ENCODE peak calls at places on chromosomes 3 and 15, in seven cellular contexts. H is A549, P is HCT116, R is K562, U is GM12878, T is IMR-90, Q is HepG2. K is an unnamed sample.

GRCh38 chr3:44924102-44925084 is 50.0 kb downstream of the TGM4 start:
- DNase-seq in T (peak; percentile 56), P (no peak), R (no peak), H (no peak), U (no peak), Q (no peak), K (no peak)

GRCh38 chr3:173066044-173066679 is 74.9 kb downstream of the SPATA16 start:
- DNase-seq in H (no peak), Q (no peak), U (no peak), R (no peak), T (peak; percentile 11), P (no peak), K (no peak)

GRCh38 chr15:66653852-66654251 is 48.2 kb upstream of the SMAD6 start:
- DNase-seq in T (no peak), P (no peak), Q (no peak), R (no peak), U (no peak), H (no peak), K (no peak)

GRCh38 chr3:157078131-157078835 is 81.7 kb downstream of the CCNL1 start:
- DNase-seq in P (no peak), U (no peak), R (no peak), H (no peak), Q (no peak), T (peak; percentile 56), K (no peak)

GRCh38 chr15:81309647-81310460 is 14.1 kb downstream of the STARD5 start:
- DNase-seq in R (no peak), U (no peak), H (no peak), P (no peak), T (no peak), Q (no peak), K (no peak)

GRCh38 chr15:74245342-74245931 is 9.3 kb downstream of the CCDC33 start:
- DNase-seq in U (no peak), H (no peak), R (peak; percentile 31), T (no peak), Q (no peak), P (no peak), K (no peak)

GRCh38 chr3:193943200-193943599 is 192.7 kb upstream of the HES1 start:
- DNase-seq in R (no peak), H (no peak), U (no peak), Q (peak; percentile 5), P (no peak), T (no peak), K (no peak)

GRCh38 chr3:129505341-129505740 is 23.1 kb upstream of the RHO start:
- DNase-seq in T (no peak), R (no peak), U (no peak), P (no peak), H (no peak), Q (no peak), K (no peak)

GRCh38 chr15:70195171-70195807 is 97.6 kb upstream of the TLE3 start:
- DNase-seq in U (no peak), P (no peak), Q (no peak), T (no peak), R (no peak), H (no peak), K (no peak)

GRCh38 chr3:121584418-121584817 is 8.8 kb upstream of the FBXO40 start:
- DNase-seq in T (no peak), R (no peak), U (no peak), P (no peak), Q (no peak), H (no peak), K (no peak)

DNA sequence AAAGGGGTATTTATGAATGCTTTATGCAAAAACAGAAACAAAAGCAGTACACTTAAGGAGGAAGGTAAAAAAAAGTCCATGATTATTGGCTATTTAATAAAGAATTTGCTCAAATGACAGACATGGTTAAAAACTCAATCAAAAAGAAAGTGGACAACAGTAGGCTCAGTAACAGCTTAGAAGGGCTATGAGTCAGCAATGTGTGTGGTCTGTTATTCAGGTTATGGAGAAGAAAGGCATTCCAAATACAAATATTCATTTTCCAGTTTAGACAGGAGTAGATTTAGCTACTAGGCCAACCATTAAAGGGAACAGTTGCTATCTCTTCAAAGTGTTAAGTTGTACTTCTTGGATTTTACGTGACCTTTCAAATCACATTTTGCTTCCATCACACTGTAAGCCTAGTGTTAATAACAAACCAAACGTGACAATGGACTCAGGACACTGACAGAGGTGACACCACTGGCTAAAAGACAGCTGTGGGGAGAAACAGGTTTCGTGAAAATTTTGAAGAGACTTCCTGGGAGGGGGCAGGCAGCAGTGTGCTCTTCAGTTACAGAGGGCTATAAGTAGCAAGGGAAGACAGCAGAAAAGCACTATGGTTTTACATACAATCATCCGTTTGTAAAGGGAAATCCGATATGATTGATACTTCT is 41.7 kb upstream of the MYO5C start:
- DNase-seq in U (no peak), H (peak; percentile 50), R (no peak), Q (peak; percentile 16), T (peak; percentile 77), P (no peak), K (no peak)
- TF ChIP-seq CEBPB in U (no peak), H (no peak), R (no peak), Q (no peak), T (no peak), P (no peak), K (no peak)

GRCh38 chr3:133038731-133039398 is 674 bp downstream of the TMEM108 start:
- DNase-seq in U (no peak), Q (no peak), P (no peak), T (no peak), R (peak; percentile 6), H (no peak), K (peak; percentile 73)

GRCh38 chr3:133042778-133043177 is 4.6 kb downstream of the TMEM108 start:
- DNase-seq in Q (no peak), T (peak; percentile 8), R (no peak), H (no peak), U (no peak), P (no peak), K (no peak)

GRCh38 chr3:133038089-133038730 is at the start of gene TMEM108:
- DNase-seq in T (peak; percentile 58), Q (no peak), H (peak; percentile 39), R (peak; percentile 95), P (no peak), U (no peak), K (peak; percentile 95)

GRCh38 chr3:133041524-133041829 is 3.3 kb downstream of the TMEM108 start:
- DNase-seq in U (no peak), H (no peak), R (no peak), P (no peak), Q (no peak), T (no peak), K (no peak)

DNA sequence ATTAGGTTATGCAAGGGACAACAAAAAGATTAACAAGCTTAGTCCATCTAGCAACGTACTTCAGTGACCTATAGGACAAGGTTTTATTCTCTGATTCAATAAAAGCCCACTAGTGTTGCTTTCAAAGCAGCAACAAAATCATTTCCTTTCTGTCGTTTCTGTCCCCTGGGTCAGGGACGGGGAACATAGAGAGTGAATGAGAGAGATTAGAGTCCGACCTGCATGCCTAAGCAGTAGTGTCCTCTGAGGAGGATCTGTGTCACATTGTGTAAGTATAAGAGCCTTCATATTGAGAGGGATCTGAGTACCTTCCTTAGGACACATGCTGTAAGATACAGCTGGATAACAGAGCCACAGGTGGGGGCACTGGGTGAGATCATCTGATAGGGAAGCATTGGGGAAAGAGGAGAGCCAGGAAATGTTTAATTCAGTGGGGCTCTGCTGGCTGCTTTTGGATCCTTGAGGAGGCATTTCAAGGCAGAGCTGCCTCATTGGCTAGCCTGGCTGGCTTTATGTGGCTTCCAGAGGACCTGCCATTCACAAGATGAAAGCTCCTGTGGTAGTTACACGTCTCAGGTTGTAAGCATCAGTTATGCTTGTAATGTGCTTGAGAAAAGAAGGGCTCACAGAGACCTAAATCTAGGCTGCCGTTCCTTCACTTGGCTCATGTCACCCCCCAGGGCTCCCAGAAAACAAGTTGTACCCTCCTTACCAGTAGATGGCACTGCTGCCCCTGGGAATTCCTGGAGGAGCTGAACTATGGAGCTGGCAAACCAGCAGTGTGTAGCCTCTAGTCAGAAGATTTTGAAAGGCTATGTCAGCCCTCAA is 2.7 kb downstream of the TMEM108 start:
- DNase-seq in U (peak; percentile 21), T (peak; percentile 71), R (peak; percentile 35), H (peak; percentile 51), Q (peak; percentile 58), P (peak; percentile 51), K (peak; percentile 87)
- TF ChIP-seq CEBPB in U (no peak), T (no peak), R (no peak), H (no peak), Q (no peak), P (no peak), K (no peak)

DNA sequence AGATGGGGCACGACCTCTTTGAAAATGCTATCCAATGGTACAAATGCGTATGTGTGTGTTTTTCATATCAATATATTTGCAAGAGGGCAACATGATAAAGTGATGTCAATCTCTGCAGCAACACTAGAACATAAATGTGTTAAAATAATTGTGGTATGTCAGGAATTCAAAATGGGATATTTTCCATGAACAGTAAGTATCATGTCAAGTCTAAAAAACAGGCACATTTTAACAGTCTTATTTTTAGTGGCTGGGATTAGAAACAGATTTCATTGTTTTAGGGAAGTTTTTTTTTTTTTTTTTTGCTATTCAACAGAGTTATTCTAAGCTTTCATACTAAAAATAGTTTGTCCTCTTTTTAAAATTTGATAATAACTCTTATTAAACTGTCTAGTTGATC is 209.8 kb downstream of the GAP43 start:
- DNase-seq in Q (no peak), T (no peak), U (no peak), R (no peak), P (no peak), H (no peak), K (no peak)
- TF ChIP-seq CEBPB in Q (no peak), T (no peak), U (no peak), R (no peak), P (no peak), H (no peak), K (no peak)

GRCh38 chr3:101861978-101862421 is 12.7 kb downstream of the NFKBIZ start:
- DNase-seq in H (no peak), P (no peak), R (no peak), Q (no peak), U (no peak), T (no peak), K (no peak)

GRCh38 chr3:101862453-101863165 is 13.3 kb downstream of the NFKBIZ start:
- DNase-seq in T (peak; percentile 37), H (no peak), R (no peak), U (no peak), P (no peak), Q (no peak), K (no peak)

GRCh38 chr3:101868534-101869464 is 19.5 kb downstream of the NFKBIZ start:
- DNase-seq in U (no peak), R (peak; percentile 27), T (peak; percentile 58), P (no peak), Q (no peak), H (peak; percentile 83), K (no peak)

GRCh38 chr3:101867521-101867920 is 18.2 kb downstream of the NFKBIZ start:
- DNase-seq in R (no peak), U (no peak), T (no peak), H (no peak), P (no peak), Q (no peak), K (no peak)

DNA sequence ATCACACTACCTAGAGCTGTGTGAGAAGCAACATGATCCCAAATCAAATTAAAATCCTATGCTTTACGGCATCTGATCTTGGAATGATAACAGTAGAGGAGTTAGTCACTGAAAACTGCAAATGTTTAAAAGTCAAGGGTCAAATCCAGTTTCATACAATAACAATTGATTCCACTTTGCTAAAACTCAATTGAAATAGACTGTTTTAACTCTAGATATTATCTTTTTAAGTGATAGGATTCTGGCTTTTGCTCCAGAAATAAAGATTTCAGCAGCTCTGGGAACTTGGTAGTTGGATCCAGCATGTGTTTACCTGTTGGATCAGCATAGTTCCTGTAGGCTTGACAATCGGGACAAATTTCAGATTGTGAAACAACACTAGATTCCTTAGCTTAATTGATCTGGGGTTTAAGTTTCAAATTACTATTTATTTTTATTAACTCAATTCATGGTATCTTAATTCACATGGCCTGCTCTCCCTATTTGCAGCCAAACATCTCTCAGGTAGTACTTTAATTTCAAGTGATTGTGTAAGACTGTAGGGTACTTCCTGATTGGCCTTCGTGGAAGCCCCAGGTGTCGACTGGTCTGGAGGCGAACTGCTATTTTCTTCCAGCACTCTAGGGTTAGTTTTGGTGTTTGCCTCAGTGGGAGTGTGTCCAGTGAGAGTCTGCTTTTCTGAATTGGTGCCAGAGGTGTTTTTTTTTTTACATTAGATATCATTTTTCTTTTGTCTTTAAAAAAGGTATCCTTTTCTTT is 16.6 kb downstream of the NFKBIZ start:
- DNase-seq in H (no peak), P (peak; percentile 12), T (peak; percentile 57), Q (no peak), U (no peak), R (peak; percentile 37), K (no peak)
- TF ChIP-seq CEBPB in H (no peak), P (peak; percentile 64), T (peak; percentile 54), Q (peak; percentile 24), U (no peak), R (peak; percentile 46), K (peak; percentile 96)

K was measured in H1.